ENCODE peak calls at places on chromosomes 4 and X, in eight cellular contexts. O is OCI-LY7; R is skeletal muscle cell; Y is right cardiac atrium; G is GM12878; U is dorsolateral prefrontal cortex; V is heart right ventricle; I is effector memory CD4-positive, alpha-beta T cell. E is an unnamed sample.

GRCh38 chr4:162101337-162101736 is 62.5 kb downstream of the FSTL5 start:
- DNase-seq in I (no peak), G (no peak), U (no peak), V (no peak), R (no peak), Y (no peak), O (no peak), E (no peak)

GRCh38 chr4:5780831-5781480 is 70.0 kb downstream of the EVC start:
- DNase-seq in I (no peak), Y (no peak), V (no peak), U (no peak), G (no peak), R (peak), O (no peak), E (no peak)

GRCh38 chr4:157996598-157996997 is 176.2 kb downstream of the GASK1B start:
- DNase-seq in I (no peak), V (no peak), O (no peak), R (no peak), U (no peak), G (no peak), Y (no peak), E (no peak)

GRCh38 chrX:3161686-3162085 is 120.4 kb downstream of the ARSF start:
- DNase-seq in Y (no peak), G (no peak), I (no peak), U (no peak), O (no peak), V (no peak), R (no peak), E (no peak)

GRCh38 chr4:134470544-134470943 is 269.0 kb upstream of the PABPC4L start:
- DNase-seq in R (no peak), U (no peak), O (no peak), G (no peak), I (no peak), Y (no peak), V (no peak), E (no peak)

GRCh38 chr4:6724461-6725111 is 8.6 kb downstream of the BLOC1S4 start:
- DNase-seq in R (no peak), Y (no peak), G (no peak), I (no peak), V (no peak), U (no peak), O (no peak), E (no peak)

GRCh38 chr4:7330811-7331681 is 103.7 kb downstream of the PSAPL1 start:
- DNase-seq in R (no peak), I (no peak), G (no peak), U (no peak), O (no peak), V (no peak), Y (no peak), E (no peak)

GRCh38 chr4:125003840-125004239 is 291.3 kb upstream of the ANKRD50 start:
- DNase-seq in V (no peak), Y (no peak), O (no peak), I (no peak), R (no peak), G (no peak), U (no peak), E (no peak)

GRCh38 chr4:134544303-134544761 is 342.7 kb upstream of the PABPC4L start:
- DNase-seq in Y (no peak), O (no peak), R (peak), G (no peak), V (no peak), U (no peak), I (no peak), E (peak)

GRCh38 chr4:42122237-42122636 is 30.2 kb downstream of the BEND4 start:
- DNase-seq in O (no peak), V (no peak), U (no peak), G (no peak), Y (no peak), R (no peak), I (no peak), E (no peak)

GRCh38 chr4:42917316-42917715 is 24.8 kb downstream of the GRXCR1 start:
- DNase-seq in I (no peak), U (no peak), R (no peak), V (no peak), O (no peak), Y (no peak), G (no peak), E (no peak)

GRCh38 chrX:132694331-132694823 is 205.5 kb upstream of the MBNL3 start:
- DNase-seq in R (no peak), O (no peak), U (no peak), Y (no peak), G (no peak), I (no peak), V (no peak), E (no peak)

GRCh38 chr4:162959056-162959455 is 207.6 kb downstream of the NAF1 start:
- DNase-seq in G (peak), V (no peak), I (no peak), Y (no peak), U (no peak), R (no peak), O (no peak), E (no peak)

GRCh38 chr4:138263438-138263837 is 21.3 kb upstream of the SLC7A11 start:
- DNase-seq in Y (no peak), V (no peak), O (no peak), U (no peak), R (no peak), I (no peak), G (no peak), E (no peak)

GRCh38 chrX:6226053-6226645 is 2.5 kb downstream of the NLGN4X start:
- DNase-seq in U (peak), O (no peak), G (no peak), V (no peak), Y (no peak), R (no peak), I (no peak), E (no peak)

GRCh38 chr4:143455211-143455610 is 58.3 kb upstream of the SMARCA5 start:
- DNase-seq in V (no peak), R (no peak), O (no peak), U (no peak), G (no peak), I (no peak), Y (no peak), E (no peak)

GRCh38 chrX:153934473-153935325 is at the start of gene NAA10:
- DNase-seq in O (peak), V (peak), R (no peak), I (peak), U (peak), Y (peak), G (no peak), E (no peak)

GRCh38 chr4:165118256-165118909 is 5.7 kb upstream of the TMEM192 start:
- DNase-seq in Y (no peak), G (no peak), O (no peak), I (no peak), R (no peak), V (no peak), U (no peak), E (no peak)

GRCh38 chrX:51641421-51642021 is 22.8 kb upstream of the CENPVL3 start:
- DNase-seq in G (no peak), O (peak), U (peak), V (no peak), I (no peak), R (peak), Y (no peak), E (peak)

GRCh38 chr4:173301518-173302201 is 32.5 kb downstream of the HMGB2 start:
- DNase-seq in V (no peak), U (no peak), G (no peak), Y (no peak), R (peak), O (peak), I (no peak), E (no peak)

GRCh38 chrX:154136627-154137161 is 7.3 kb upstream of the OPN1LW start:
- DNase-seq in O (peak), U (peak), R (no peak), I (peak), V (peak), Y (peak), G (no peak), E (no peak)

GRCh38 chr4:122758033-122758432 is 25.5 kb downstream of the BBS12 start:
- DNase-seq in O (peak), V (no peak), I (no peak), R (no peak), Y (no peak), G (no peak), U (no peak), E (peak)

GRCh38 chr4:118363166-118363565 is 10.4 kb upstream of the PRSS12 start:
- DNase-seq in V (no peak), Y (no peak), U (no peak), G (no peak), O (no peak), I (no peak), R (no peak), E (no peak)

DNA sequence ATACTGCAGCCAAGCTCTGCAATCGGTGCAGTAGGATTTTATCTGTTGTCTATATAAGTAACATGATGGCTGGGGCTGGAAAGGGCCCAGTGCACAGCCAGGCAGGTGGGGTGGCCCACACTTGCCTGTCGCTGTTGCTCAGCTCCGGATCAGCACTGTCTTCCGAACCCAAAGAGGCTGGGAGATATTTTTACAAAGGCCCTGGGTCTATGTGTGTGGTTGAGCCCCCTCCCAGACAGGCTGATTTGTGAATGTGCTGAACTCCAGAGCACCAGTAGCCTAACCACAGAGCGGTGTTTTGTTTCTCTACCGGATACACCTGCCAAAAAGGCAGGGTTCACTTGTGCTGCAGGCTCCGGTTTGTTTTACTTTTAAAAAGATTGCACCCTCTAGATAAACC is 33.5 kb upstream of the CHRNA9 start:
- DNase-seq in Y (no peak), U (no peak), G (peak), O (peak), I (peak), V (no peak), R (no peak), E (no peak)
- H3K4me3 ChIP-seq in Y (no peak), U (no peak), G (peak), O (peak), I (no peak), V (no peak), R (no peak), E (no peak)

DNA sequence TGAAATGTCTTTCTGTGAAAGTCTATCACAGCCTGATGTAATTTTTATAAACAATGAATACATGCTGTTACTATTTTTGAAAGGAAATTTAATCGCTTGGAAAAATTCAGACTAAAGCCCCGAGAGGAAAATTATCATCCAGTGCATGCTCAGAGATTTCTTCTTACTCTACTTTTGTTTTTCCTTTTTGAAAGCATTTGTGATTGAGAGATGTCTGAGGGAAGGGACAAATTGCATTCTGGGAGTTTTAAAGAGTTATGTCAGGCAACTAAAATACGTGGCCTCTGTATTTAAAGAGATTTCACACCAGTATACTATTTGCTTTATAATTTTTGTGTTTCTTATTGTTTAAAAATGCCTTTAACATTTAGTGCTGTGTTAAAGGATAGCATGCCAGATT is 1.4 kb upstream of the ZFX start:
- DNase-seq in O (peak), V (no peak), U (no peak), I (no peak), R (no peak), G (no peak), Y (no peak), E (no peak)
- H3K4me3 ChIP-seq in O (peak), V (peak), U (peak), I (no peak), R (no peak), G (peak), Y (peak), E (no peak)

DNA sequence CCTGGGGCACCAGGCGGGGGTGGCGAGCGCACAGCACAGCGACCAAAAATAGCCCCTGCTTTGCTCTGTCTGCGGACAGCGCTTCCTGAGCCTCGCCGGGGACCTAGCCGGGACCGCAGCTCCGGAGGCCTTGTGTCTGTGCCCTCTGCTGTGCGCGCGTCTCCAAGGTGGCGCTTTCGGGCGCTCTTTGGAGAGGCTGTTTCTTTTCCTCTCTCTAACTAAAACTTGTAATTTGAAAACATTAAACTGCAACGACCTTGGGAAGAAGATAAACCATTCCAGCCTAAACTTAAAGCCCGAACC is 3.4 kb downstream of the ARX start:
- DNase-seq in R (no peak), G (no peak), Y (no peak), V (no peak), I (no peak), O (no peak), U (no peak), E (no peak)
- H3K4me3 ChIP-seq in R (no peak), G (no peak), Y (peak), V (peak), I (no peak), O (no peak), U (peak), E (no peak)

GRCh38 chr4:168600796-168601583 is 104.1 kb downstream of the PALLD start:
- DNase-seq in V (no peak), Y (no peak), O (no peak), R (no peak), G (no peak), I (no peak), U (no peak), E (no peak)
- H3K4me3 ChIP-seq in V (no peak), Y (no peak), O (no peak), R (no peak), G (no peak), I (no peak), U (no peak), E (no peak)

DNA sequence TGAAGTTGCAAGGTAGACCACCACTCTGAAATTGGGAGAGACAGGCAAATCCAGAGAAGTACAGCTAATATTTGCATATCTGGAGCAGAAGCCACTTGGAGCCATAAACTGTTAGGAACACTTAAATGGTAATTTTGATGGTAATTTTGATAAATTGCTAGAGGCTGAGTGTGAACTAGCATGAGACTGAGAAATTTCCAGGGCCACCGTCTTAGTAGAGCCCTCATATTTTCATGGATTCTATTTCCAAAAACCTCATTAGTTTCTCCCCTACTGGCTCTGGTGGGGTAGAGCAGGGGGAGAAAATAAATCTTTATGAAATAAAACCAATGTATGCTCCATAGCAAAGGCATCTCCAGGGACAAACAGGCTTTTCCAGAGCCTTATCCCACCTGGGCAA is 429.4 kb upstream of the DIPK2B start:
- DNase-seq in U (no peak), I (no peak), V (no peak), G (no peak), R (no peak), Y (no peak), O (no peak), E (no peak)
- H3K4me3 ChIP-seq in U (no peak), I (no peak), V (no peak), G (no peak), R (no peak), Y (no peak), O (no peak), E (no peak)

GRCh38 chr4:145819246-145820181 is 119.1 kb downstream of the ZNF827 start:
- DNase-seq in R (no peak), Y (no peak), V (no peak), I (no peak), G (no peak), U (peak), O (no peak), E (no peak)
- H3K4me3 ChIP-seq in R (no peak), Y (no peak), V (no peak), I (no peak), G (no peak), U (peak), O (no peak), E (no peak)

GRCh38 chrX:49231333-49232000 is 1.7 kb downstream of the CACNA1F start:
- DNase-seq in G (no peak), U (no peak), O (no peak), R (no peak), Y (no peak), V (no peak), I (no peak), E (no peak)
- H3K4me3 ChIP-seq in G (no peak), U (no peak), O (no peak), R (no peak), Y (no peak), V (no peak), I (no peak), E (no peak)

DNA sequence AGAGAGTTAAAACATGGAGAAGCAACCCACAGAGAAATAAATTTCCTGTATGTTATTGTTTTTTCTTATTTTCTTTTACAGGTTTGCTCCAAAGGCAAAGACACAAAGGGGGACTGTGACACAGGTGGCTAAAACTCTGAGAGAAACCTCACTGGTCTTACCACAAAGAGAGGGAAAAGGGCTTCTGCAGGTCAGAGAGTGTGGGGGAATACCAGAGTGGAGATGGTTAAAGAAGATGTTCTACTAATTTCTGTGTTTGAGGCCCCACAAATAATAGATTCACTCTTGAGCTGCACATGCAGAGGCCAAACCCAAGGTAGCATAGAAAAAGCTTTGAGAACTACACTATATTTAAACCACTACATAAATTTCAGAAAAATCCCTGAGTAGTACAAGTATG is 151.3 kb downstream of the GABRA3 start:
- DNase-seq in R (no peak), Y (no peak), O (no peak), G (no peak), U (no peak), I (no peak), V (no peak), E (no peak)
- H3K4me3 ChIP-seq in R (no peak), Y (no peak), O (no peak), G (no peak), U (no peak), I (no peak), V (no peak), E (no peak)

E was measured in retinal pigment epithelial cell.